ENCODE peak calls at places on chromosomes 12 and 14, in ten cellular contexts. One of them, this sample, is unnamed.

GRCh38 chr14:92352158-92352985 is 29.4 kb downstream of the SLC24A4 start:
- DNase-seq in OCI-LY7: peak; percentile 26
- DNase-seq in uterus: no peak
- DNase-seq in CD8-positive, alpha-beta memory T cell: no peak
- DNase-seq in GM23338: peak; percentile 69
- DNase-seq in Peyer's patch: no peak
- DNase-seq in heart left ventricle: no peak
- DNase-seq in psoas muscle: no peak
- DNase-seq in left ventricle myocardium inferior: no peak
- DNase-seq in stomach: no peak
- DNase-seq in this sample: peak; percentile 87

GRCh38 chr12:48454675-48455074 is 17.7 kb upstream of the ANP32D start:
- DNase-seq in OCI-LY7: peak; percentile 11
- DNase-seq in uterus: no peak
- DNase-seq in CD8-positive, alpha-beta memory T cell: no peak
- DNase-seq in GM23338: peak; percentile 59
- DNase-seq in Peyer's patch: no peak
- DNase-seq in heart left ventricle: no peak
- DNase-seq in psoas muscle: no peak
- DNase-seq in left ventricle myocardium inferior: no peak
- DNase-seq in stomach: no peak
- DNase-seq in this sample: peak; percentile 61

GRCh38 chr12:121072147-121072546 is 33.1 kb upstream of the OASL start:
- DNase-seq in OCI-LY7: no peak
- DNase-seq in uterus: no peak
- DNase-seq in CD8-positive, alpha-beta memory T cell: no peak
- DNase-seq in GM23338: no peak
- DNase-seq in Peyer's patch: no peak
- DNase-seq in heart left ventricle: no peak
- DNase-seq in psoas muscle: no peak
- DNase-seq in left ventricle myocardium inferior: no peak
- DNase-seq in stomach: no peak
- DNase-seq in this sample: no peak

GRCh38 chr12:102119674-102120563 is at the start of the genes NUP37 and PARPBP:
- DNase-seq in OCI-LY7: peak; percentile 93
- DNase-seq in uterus: peak; percentile 89
- DNase-seq in CD8-positive, alpha-beta memory T cell: peak; percentile 94
- DNase-seq in GM23338: peak; percentile 95
- DNase-seq in Peyer's patch: peak; percentile 95
- DNase-seq in heart left ventricle: peak; percentile 90
- DNase-seq in psoas muscle: peak; percentile 90
- DNase-seq in left ventricle myocardium inferior: peak; percentile 90
- DNase-seq in stomach: peak; percentile 90
- DNase-seq in this sample: peak; percentile 96

GRCh38 chr14:70907996-70908917 is 998 bp downstream of the PCNX1 start:
- DNase-seq in OCI-LY7: peak; percentile 66
- DNase-seq in uterus: peak; percentile 54
- DNase-seq in CD8-positive, alpha-beta memory T cell: peak; percentile 67
- DNase-seq in GM23338: peak; percentile 92
- DNase-seq in Peyer's patch: peak; percentile 83
- DNase-seq in heart left ventricle: peak; percentile 77
- DNase-seq in psoas muscle: peak; percentile 54
- DNase-seq in left ventricle myocardium inferior: peak; percentile 58
- DNase-seq in stomach: peak; percentile 42
- DNase-seq in this sample: peak; percentile 76

GRCh38 chr12:125371023-125371422 is 305.8 kb downstream of the AACS start:
- DNase-seq in OCI-LY7: no peak
- DNase-seq in uterus: no peak
- DNase-seq in CD8-positive, alpha-beta memory T cell: no peak
- DNase-seq in GM23338: no peak
- DNase-seq in Peyer's patch: no peak
- DNase-seq in heart left ventricle: no peak
- DNase-seq in psoas muscle: no peak
- DNase-seq in left ventricle myocardium inferior: no peak
- DNase-seq in stomach: no peak
- DNase-seq in this sample: no peak

GRCh38 chr12:52087961-52088820 is 8.7 kb downstream of the SMIM41 start:
- DNase-seq in OCI-LY7: peak; percentile 94
- DNase-seq in uterus: no peak
- DNase-seq in CD8-positive, alpha-beta memory T cell: no peak
- DNase-seq in GM23338: no peak
- DNase-seq in Peyer's patch: peak; percentile 64
- DNase-seq in heart left ventricle: no peak
- DNase-seq in psoas muscle: no peak
- DNase-seq in left ventricle myocardium inferior: no peak
- DNase-seq in stomach: no peak
- DNase-seq in this sample: peak; percentile 79

GRCh38 chr12:120639771-120640721 is at the start of gene CABP1:
- DNase-seq in OCI-LY7: peak; percentile 83
- DNase-seq in uterus: no peak
- DNase-seq in CD8-positive, alpha-beta memory T cell: peak; percentile 80
- DNase-seq in GM23338: peak; percentile 92
- DNase-seq in Peyer's patch: peak; percentile 73
- DNase-seq in heart left ventricle: no peak
- DNase-seq in psoas muscle: no peak
- DNase-seq in left ventricle myocardium inferior: no peak
- DNase-seq in stomach: peak; percentile 58
- DNase-seq in this sample: peak; percentile 83

GRCh38 chr14:100859781-100860180 is 33.9 kb downstream of the MEG3 start:
- DNase-seq in OCI-LY7: no peak
- DNase-seq in uterus: no peak
- DNase-seq in CD8-positive, alpha-beta memory T cell: no peak
- DNase-seq in GM23338: no peak
- DNase-seq in Peyer's patch: no peak
- DNase-seq in heart left ventricle: peak; percentile 19
- DNase-seq in psoas muscle: no peak
- DNase-seq in left ventricle myocardium inferior: no peak
- DNase-seq in stomach: no peak
- DNase-seq in this sample: no peak

GRCh38 chr14:60628892-60629291 is 20.4 kb downstream of the SIX1 start:
- DNase-seq in OCI-LY7: no peak
- DNase-seq in uterus: no peak
- DNase-seq in CD8-positive, alpha-beta memory T cell: no peak
- DNase-seq in GM23338: no peak
- DNase-seq in Peyer's patch: no peak
- DNase-seq in heart left ventricle: no peak
- DNase-seq in psoas muscle: no peak
- DNase-seq in left ventricle myocardium inferior: no peak
- DNase-seq in stomach: no peak
- DNase-seq in this sample: no peak

GRCh38 chr12:116539361-116539771 is 19.8 kb upstream of the MAP1LC3B2 start:
- DNase-seq in OCI-LY7: no peak
- DNase-seq in uterus: no peak
- DNase-seq in CD8-positive, alpha-beta memory T cell: no peak
- DNase-seq in GM23338: no peak
- DNase-seq in Peyer's patch: no peak
- DNase-seq in heart left ventricle: no peak
- DNase-seq in psoas muscle: no peak
- DNase-seq in left ventricle myocardium inferior: no peak
- DNase-seq in stomach: no peak
- DNase-seq in this sample: no peak

GRCh38 chr14:75013290-75013689 is 10.6 kb downstream of the EIF2B2 start:
- DNase-seq in OCI-LY7: no peak
- DNase-seq in uterus: peak; percentile 32
- DNase-seq in CD8-positive, alpha-beta memory T cell: no peak
- DNase-seq in GM23338: no peak
- DNase-seq in Peyer's patch: no peak
- DNase-seq in heart left ventricle: no peak
- DNase-seq in psoas muscle: no peak
- DNase-seq in left ventricle myocardium inferior: peak; percentile 30
- DNase-seq in stomach: no peak
- DNase-seq in this sample: no peak
- H3K36me3 ChIP-seq in OCI-LY7: peaks cover 30% of the 10 kb centered on the region
- H3K36me3 ChIP-seq in uterus: no peaks in the 10 kb centered on the region
- H3K36me3 ChIP-seq in CD8-positive, alpha-beta memory T cell: peaks cover 41% of the 10 kb centered on the region
- H3K36me3 ChIP-seq in GM23338: peaks cover 6% of the 10 kb centered on the region
- H3K36me3 ChIP-seq in Peyer's patch: peaks cover 5% of the 10 kb centered on the region
- H3K36me3 ChIP-seq in heart left ventricle: peaks cover 93% of the 10 kb centered on the region
- H3K36me3 ChIP-seq in psoas muscle: peaks cover 90% of the 10 kb centered on the region
- H3K36me3 ChIP-seq in left ventricle myocardium inferior: peaks cover 71% of the 10 kb centered on the region
- H3K36me3 ChIP-seq in stomach: peaks cover 90% of the 10 kb centered on the region
- H3K36me3 ChIP-seq in this sample: peaks cover 66% of the 10 kb centered on the region

GRCh38 chr12:65427646-65428045 is 149.2 kb downstream of the MSRB3 start:
- DNase-seq in OCI-LY7: no peak
- DNase-seq in uterus: no peak
- DNase-seq in CD8-positive, alpha-beta memory T cell: no peak
- DNase-seq in GM23338: no peak
- DNase-seq in Peyer's patch: no peak
- DNase-seq in heart left ventricle: no peak
- DNase-seq in psoas muscle: no peak
- DNase-seq in left ventricle myocardium inferior: no peak
- DNase-seq in stomach: no peak
- DNase-seq in this sample: no peak
- H3K4me1 ChIP-seq in OCI-LY7: no peaks in the 10 kb centered on the region
- H3K4me1 ChIP-seq in uterus: peaks cover 5% of the 10 kb centered on the region
- H3K4me1 ChIP-seq in CD8-positive, alpha-beta memory T cell: no peaks in the 10 kb centered on the region
- H3K4me1 ChIP-seq in GM23338: peaks cover 11% of the 10 kb centered on the region
- H3K4me1 ChIP-seq in Peyer's patch: no peaks in the 10 kb centered on the region
- H3K4me1 ChIP-seq in heart left ventricle: peaks cover 6% of the 10 kb centered on the region
- H3K4me1 ChIP-seq in psoas muscle: peaks cover 10% of the 10 kb centered on the region
- H3K4me1 ChIP-seq in left ventricle myocardium inferior: peaks cover 10% of the 10 kb centered on the region
- H3K4me1 ChIP-seq in stomach: no peaks in the 10 kb centered on the region
- H3K4me1 ChIP-seq in this sample: no peaks in the 10 kb centered on the region

DNA sequence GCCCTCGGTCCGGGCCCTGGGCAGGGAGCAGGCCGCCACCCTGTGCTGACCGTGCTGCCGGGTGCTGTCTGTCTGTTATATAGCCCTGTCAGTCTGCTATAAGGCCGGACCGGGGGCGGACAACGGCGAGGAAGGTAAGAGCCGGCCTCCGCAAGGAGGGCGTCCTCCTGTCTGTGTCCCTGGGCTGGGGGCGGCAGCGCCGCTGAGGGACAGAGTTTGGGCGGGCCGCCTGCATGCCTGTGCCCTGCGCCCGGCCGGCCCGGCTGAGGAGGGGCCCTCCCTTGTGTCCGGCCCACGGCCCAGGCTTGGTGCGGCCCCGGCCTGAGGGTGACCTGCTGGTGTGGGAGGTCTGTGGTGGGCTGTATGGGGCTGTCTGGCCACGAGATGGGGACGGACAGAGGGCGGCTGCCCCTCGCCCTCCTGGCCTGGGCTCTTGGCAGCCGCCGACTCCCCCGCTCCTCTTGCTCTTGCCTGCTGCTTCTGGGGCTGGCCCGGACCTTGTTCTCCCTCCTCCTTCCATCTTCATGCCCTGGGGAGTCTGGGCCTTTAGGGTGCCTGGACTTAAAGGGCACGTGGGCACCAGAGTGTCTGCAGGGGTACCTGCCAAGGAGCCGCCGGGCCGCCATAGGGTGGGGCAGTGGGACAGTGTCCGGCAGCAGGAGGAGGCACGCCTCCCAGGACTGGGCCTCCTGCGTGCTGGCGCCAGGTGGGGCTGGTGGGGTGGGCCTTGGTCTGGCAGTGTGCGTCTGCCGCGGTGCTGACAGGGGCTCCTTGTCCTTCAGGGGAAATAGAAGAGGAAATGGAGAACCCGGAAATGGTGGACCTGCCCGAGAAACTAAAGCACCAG is 25.1 kb upstream of the CRIP2 start:
- DNase-seq in OCI-LY7: no peak
- DNase-seq in uterus: no peak
- DNase-seq in CD8-positive, alpha-beta memory T cell: no peak
- DNase-seq in GM23338: no peak
- DNase-seq in Peyer's patch: no peak
- DNase-seq in heart left ventricle: no peak
- DNase-seq in psoas muscle: no peak
- DNase-seq in left ventricle myocardium inferior: no peak
- DNase-seq in stomach: no peak
- DNase-seq in this sample: no peak
- H3K36me3 ChIP-seq in OCI-LY7: peaks cover 50% of the 10 kb centered on the region
- H3K36me3 ChIP-seq in uterus: no peaks in the 10 kb centered on the region
- H3K36me3 ChIP-seq in CD8-positive, alpha-beta memory T cell: no peaks in the 10 kb centered on the region
- H3K36me3 ChIP-seq in GM23338: peaks cover 10% of the 10 kb centered on the region
- H3K36me3 ChIP-seq in Peyer's patch: no peaks in the 10 kb centered on the region
- H3K36me3 ChIP-seq in heart left ventricle: peaks cover 49% of the 10 kb centered on the region
- H3K36me3 ChIP-seq in psoas muscle: peaks cover 45% of the 10 kb centered on the region
- H3K36me3 ChIP-seq in left ventricle myocardium inferior: peaks cover 48% of the 10 kb centered on the region
- H3K36me3 ChIP-seq in stomach: peaks cover 58% of the 10 kb centered on the region
- H3K36me3 ChIP-seq in this sample: peaks cover 39% of the 10 kb centered on the region

GRCh38 chr12:108308432-108308831 is 30.7 kb downstream of the CMKLR1 start:
- DNase-seq in OCI-LY7: no peak
- DNase-seq in uterus: no peak
- DNase-seq in CD8-positive, alpha-beta memory T cell: no peak
- DNase-seq in GM23338: peak; percentile 13
- DNase-seq in Peyer's patch: no peak
- DNase-seq in heart left ventricle: peak; percentile 51
- DNase-seq in psoas muscle: no peak
- DNase-seq in left ventricle myocardium inferior: no peak
- DNase-seq in stomach: no peak
- DNase-seq in this sample: no peak

GRCh38 chr12:108312073-108312884 is 26.8 kb downstream of the CMKLR1 start:
- DNase-seq in OCI-LY7: no peak
- DNase-seq in uterus: no peak
- DNase-seq in CD8-positive, alpha-beta memory T cell: peak; percentile 14
- DNase-seq in GM23338: no peak
- DNase-seq in Peyer's patch: no peak
- DNase-seq in heart left ventricle: no peak
- DNase-seq in psoas muscle: no peak
- DNase-seq in left ventricle myocardium inferior: no peak
- DNase-seq in stomach: no peak
- DNase-seq in this sample: no peak

GRCh38 chr12:108311605-108312004 is 27.5 kb downstream of the CMKLR1 start:
- DNase-seq in OCI-LY7: no peak
- DNase-seq in uterus: no peak
- DNase-seq in CD8-positive, alpha-beta memory T cell: peak; percentile 26
- DNase-seq in GM23338: no peak
- DNase-seq in Peyer's patch: no peak
- DNase-seq in heart left ventricle: no peak
- DNase-seq in psoas muscle: no peak
- DNase-seq in left ventricle myocardium inferior: no peak
- DNase-seq in stomach: no peak
- DNase-seq in this sample: no peak

GRCh38 chr12:108310489-108310888 is 28.6 kb downstream of the CMKLR1 start:
- DNase-seq in OCI-LY7: no peak
- DNase-seq in uterus: peak; percentile 51
- DNase-seq in CD8-positive, alpha-beta memory T cell: no peak
- DNase-seq in GM23338: peak; percentile 23
- DNase-seq in Peyer's patch: no peak
- DNase-seq in heart left ventricle: no peak
- DNase-seq in psoas muscle: no peak
- DNase-seq in left ventricle myocardium inferior: no peak
- DNase-seq in stomach: no peak
- DNase-seq in this sample: no peak

DNA sequence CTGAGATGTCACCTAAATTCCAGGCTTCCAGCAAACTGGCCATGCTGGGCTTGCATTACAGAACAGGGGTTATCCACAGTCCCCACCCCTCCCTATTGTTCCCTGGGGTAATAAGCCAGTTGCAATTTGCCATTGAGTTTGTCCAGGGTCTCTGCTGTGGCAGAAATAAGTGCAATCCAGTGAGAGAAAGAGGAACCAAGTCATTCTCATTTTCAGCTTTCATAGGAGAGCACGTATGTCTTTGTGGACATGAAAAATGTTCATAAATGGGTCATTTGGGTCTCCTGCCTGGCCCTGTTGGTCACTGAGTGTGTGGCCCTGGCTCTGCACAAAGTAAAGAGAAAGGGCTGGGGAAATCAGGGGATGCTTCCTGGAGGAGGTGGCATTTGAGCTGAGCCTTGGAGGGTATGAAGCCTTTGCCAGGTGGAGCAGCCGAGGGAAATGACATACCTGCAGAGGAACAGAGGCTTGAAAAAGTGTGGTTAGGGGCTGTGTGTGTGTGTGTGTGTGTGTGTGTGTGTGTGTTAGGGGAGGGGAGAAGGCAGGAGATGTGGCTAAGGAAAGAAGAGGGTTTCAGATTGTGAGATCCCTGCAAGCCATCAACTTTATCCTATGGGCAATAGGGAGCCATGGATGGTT is 29.3 kb downstream of the CMKLR1 start:
- DNase-seq in OCI-LY7: no peak
- DNase-seq in uterus: no peak
- DNase-seq in CD8-positive, alpha-beta memory T cell: no peak
- DNase-seq in GM23338: no peak
- DNase-seq in Peyer's patch: no peak
- DNase-seq in heart left ventricle: no peak
- DNase-seq in psoas muscle: no peak
- DNase-seq in left ventricle myocardium inferior: no peak
- DNase-seq in stomach: no peak
- DNase-seq in this sample: no peak
- H3K4me1 ChIP-seq in OCI-LY7: peaks cover 4% of the 10 kb centered on the region
- H3K4me1 ChIP-seq in uterus: peaks cover 34% of the 10 kb centered on the region
- H3K4me1 ChIP-seq in CD8-positive, alpha-beta memory T cell: peaks cover 33% of the 10 kb centered on the region
- H3K4me1 ChIP-seq in GM23338: peaks cover 18% of the 10 kb centered on the region
- H3K4me1 ChIP-seq in Peyer's patch: peaks cover 16% of the 10 kb centered on the region
- H3K4me1 ChIP-seq in heart left ventricle: peaks cover 73% of the 10 kb centered on the region
- H3K4me1 ChIP-seq in psoas muscle: peaks cover 2% of the 10 kb centered on the region
- H3K4me1 ChIP-seq in left ventricle myocardium inferior: peaks cover 87% of the 10 kb centered on the region
- H3K4me1 ChIP-seq in stomach: peaks cover 27% of the 10 kb centered on the region
- H3K4me1 ChIP-seq in this sample: no peaks in the 10 kb centered on the region

This sample was measured in Karpas-422.